ENCODE peak calls at places on chromosomes 12 and 14, in eight cellular contexts. H is Kasumi-1; W is kidney glomerular epithelial cell; Q is renal cortical epithelial cell; B is stimulated activated CD4-positive, alpha-beta T cell treated with anti-CD3 and anti-CD28 coated beads, Interleukin-1b, Interleukin-23, amount 100 ng/mL, for 24 hours; P is neural crest cell; R is pancreas; D is non-pigmented ciliary epithelial cell. A is an unnamed sample.

GRCh38 chr12:51028126-51028810 is 2.1 kb upstream of the SLC11A2 start:
- DNase-seq in H (peak; percentile 94), W (no peak), Q (peak; percentile 68), B (no peak), P (peak; percentile 7), R (no peak), D (no peak), A (peak; percentile 88)

GRCh38 chr12:128621304-128621703 is 202.5 kb downstream of the SLC15A4 start:
- DNase-seq in H (no peak), W (no peak), Q (no peak), B (no peak), P (no peak), R (no peak), D (no peak), A (no peak)

GRCh38 chr14:53010193-53010592 is 59.3 kb upstream of the FERMT2 start:
- DNase-seq in H (no peak), W (no peak), Q (no peak), B (no peak), P (no peak), R (no peak), D (no peak), A (no peak)

GRCh38 chr14:95741051-95741490 is 27.1 kb upstream of the TCL1A start:
- DNase-seq in H (no peak), W (no peak), Q (peak; percentile 33), B (no peak), P (no peak), R (no peak), D (no peak), A (no peak)

GRCh38 chr12:89029961-89030360 is 322.3 kb downstream of the DUSP6 start:
- DNase-seq in H (no peak), W (no peak), Q (no peak), B (no peak), P (no peak), R (no peak), D (no peak), A (no peak)

GRCh38 chr14:64723691-64724577 is 19.7 kb downstream of the PLEKHG3 start:
- DNase-seq in H (no peak), W (peak; percentile 19), Q (peak; percentile 83), B (no peak), P (no peak), R (no peak), D (no peak), A (peak; percentile 63)

GRCh38 chr14:50531595-50532501 is 521 bp downstream of the MAP4K5 start:
- DNase-seq in H (peak; percentile 28), W (peak; percentile 30), Q (no peak), B (peak; percentile 5), P (peak; percentile 46), R (peak; percentile 87), D (no peak), A (peak; percentile 65)

GRCh38 chr12:109732321-109733305 is 19.0 kb downstream of the FAM222A start:
- DNase-seq in H (no peak), W (no peak), Q (no peak), B (no peak), P (no peak), R (peak; percentile 32), D (no peak), A (no peak)

GRCh38 chr12:87253157-87253556 is 776.0 kb downstream of the C12orf50 start:
- DNase-seq in H (no peak), W (no peak), Q (peak; percentile 32), B (no peak), P (no peak), R (peak; percentile 13), D (no peak), A (peak; percentile 19)

GRCh38 chr14:28058012-28058296 is 708.6 kb upstream of the FOXG1 start:
- DNase-seq in H (no peak), W (no peak), Q (no peak), B (no peak), P (no peak), R (no peak), D (no peak), A (no peak)

GRCh38 chr14:65304963-65305362 is 107.6 kb upstream of the FUT8 start:
- DNase-seq in H (no peak), W (no peak), Q (no peak), B (no peak), P (no peak), R (no peak), D (no peak), A (no peak)

GRCh38 chr12:76144253-76144564 is 59.7 kb upstream of the NAP1L1 start:
- DNase-seq in H (peak; percentile 31), W (peak; percentile 1), Q (no peak), B (no peak), P (no peak), R (no peak), D (no peak), A (no peak)

GRCh38 chr12:30996255-30996654 is 69.7 kb downstream of the TSPAN11 start:
- DNase-seq in H (no peak), W (peak; percentile 55), Q (peak; percentile 84), B (no peak), P (no peak), R (no peak), D (peak; percentile 43), A (peak; percentile 34)

GRCh38 chr12:56728139-56728861 is 3.2 kb upstream of the NACA start:
- DNase-seq in H (peak; percentile 34), W (no peak), Q (no peak), B (no peak), P (no peak), R (no peak), D (no peak), A (no peak)

GRCh38 chr12:51371295-51371953 is 19.8 kb downstream of the GALNT6 start:
- DNase-seq in H (no peak), W (peak; percentile 100), Q (peak; percentile 100), B (no peak), P (no peak), R (no peak), D (peak; percentile 93), A (peak; percentile 99)

GRCh38 chr14:72864712-72865365 is 29.1 kb downstream of the DPF3 start:
- DNase-seq in H (no peak), W (no peak), Q (no peak), B (no peak), P (no peak), R (no peak), D (no peak), A (no peak)

GRCh38 chr12:3772380-3772779 is 19.5 kb upstream of the CRACR2A start:
- DNase-seq in H (no peak), W (no peak), Q (no peak), B (no peak), P (no peak), R (no peak), D (no peak), A (no peak)

GRCh38 chr12:132761911-132762583 is 415 bp upstream of the ANKLE2 start:
- DNase-seq in H (peak; percentile 84), W (peak; percentile 63), Q (peak; percentile 69), B (peak; percentile 77), P (peak; percentile 70), R (peak; percentile 92), D (peak; percentile 32), A (peak; percentile 87)

GRCh38 chr12:64392221-64392620 is 1.7 kb upstream of the C12orf56 start:
- DNase-seq in H (peak; percentile 58), W (peak; percentile 43), Q (peak; percentile 63), B (no peak), P (no peak), R (no peak), D (no peak), A (peak; percentile 63)

GRCh38 chr14:58864751-58865519 is 227.2 kb downstream of the DACT1 start:
- DNase-seq in H (no peak), W (peak; percentile 90), Q (peak; percentile 97), B (no peak), P (no peak), R (no peak), D (peak; percentile 44), A (peak; percentile 53)

GRCh38 chr14:57400556-57401494 is 10.4 kb downstream of the NAA30 start:
- DNase-seq in H (no peak), W (no peak), Q (no peak), B (no peak), P (no peak), R (no peak), D (no peak), A (no peak)

GRCh38 chr12:128637616-128638606 is 185.8 kb downstream of the SLC15A4 start:
- DNase-seq in H (no peak), W (no peak), Q (no peak), B (no peak), P (no peak), R (no peak), D (no peak), A (no peak)

GRCh38 chr14:98954347-98955000 is 317.5 kb downstream of the BCL11B start:
- DNase-seq in H (no peak), W (no peak), Q (no peak), B (no peak), P (no peak), R (no peak), D (no peak), A (no peak)

GRCh38 chr12:2555487-2556082 is 239.2 kb upstream of the FKBP4 start:
- DNase-seq in H (no peak), W (no peak), Q (no peak), B (no peak), P (no peak), R (no peak), D (no peak), A (no peak)

GRCh38 chr14:103770902-103771301 is 55.3 kb downstream of the ZFYVE21 start:
- DNase-seq in H (no peak), W (no peak), Q (no peak), B (no peak), P (no peak), R (no peak), D (no peak), A (peak; percentile 41)

GRCh38 chr12:106118-106561 is 39.6 kb downstream of the IQSEC3 start:
- DNase-seq in H (no peak), W (no peak), Q (no peak), B (no peak), P (no peak), R (no peak), D (no peak), A (peak; percentile 89)

GRCh38 chr14:99812096-99812750 is 19.0 kb downstream of the EML1 start:
- DNase-seq in H (no peak), W (no peak), Q (no peak), B (no peak), P (no peak), R (no peak), D (no peak), A (no peak)

GRCh38 chr12:121009744-121010143 is 6.5 kb downstream of the C12orf43 start:
- DNase-seq in H (peak; percentile 76), W (peak; percentile 17), Q (peak; percentile 68), B (no peak), P (peak; percentile 14), R (no peak), D (peak; percentile 9), A (peak; percentile 73)

A was measured in mesendoderm.